ENCODE peak calls at places on chromosomes 13 and 19, in eight cellular contexts. P is stomach, C is cardiac muscle cell, J is thoracic aorta, M is left ventricle myocardium inferior, Q is heart left ventricle, I is endodermal cell, A is pancreas. B is an unnamed sample. For H3K27me3, the result is how much of the 10 kb centered on the place peaks cover.

GRCh38 chr13:30618186-30618937 is 642 bp downstream of the USPL1 start:
- DNase-seq in I (no peak), J (no peak), Q (no peak), A (peak), P (peak), M (no peak), C (peak), B (peak)

GRCh38 chr13:50714886-50715285 is 128.6 kb downstream of the DLEU7 start:
- DNase-seq in Q (no peak), A (no peak), I (no peak), C (no peak), J (no peak), P (no peak), M (no peak), B (no peak)

GRCh38 chr13:99827011-99827410 is 144.6 kb downstream of the ZIC5 start:
- DNase-seq in Q (no peak), M (no peak), I (no peak), A (no peak), J (no peak), P (no peak), C (no peak), B (no peak)

GRCh38 chr19:12785431-12786011 is 5.8 kb upstream of the JUNB start:
- DNase-seq in A (no peak), P (no peak), Q (no peak), J (no peak), I (peak), C (no peak), M (no peak), B (no peak)

GRCh38 chr13:100561599-100562204 is 26.9 kb downstream of the GGACT start:
- DNase-seq in P (no peak), Q (no peak), C (no peak), A (no peak), J (no peak), M (no peak), I (no peak), B (no peak)

GRCh38 chr13:27961227-27962085 is 7.7 kb downstream of the CDX2 start:
- DNase-seq in P (no peak), Q (no peak), J (no peak), I (peak), M (no peak), A (no peak), C (no peak), B (no peak)

GRCh38 chr13:49610176-49610575 is 18.1 kb upstream of the ARL11 start:
- DNase-seq in P (no peak), C (peak), M (no peak), A (no peak), J (no peak), Q (no peak), I (no peak), B (no peak)

GRCh38 chr13:110699148-110700145 is 6.5 kb downstream of the CARS2 start:
- DNase-seq in Q (no peak), A (peak), P (no peak), I (no peak), J (no peak), M (no peak), C (no peak), B (no peak)

GRCh38 chr13:100789968-100790367 is 115.4 kb upstream of the TMTC4 start:
- DNase-seq in P (no peak), A (no peak), C (no peak), Q (no peak), M (no peak), I (no peak), J (no peak), B (no peak)

GRCh38 chr19:1438035-1438932 is at the start of gene RPS15:
- DNase-seq in M (peak), J (peak), Q (peak), I (peak), A (peak), P (peak), C (peak), B (peak)

GRCh38 chr13:95547531-95548167 is 4.9 kb upstream of the CLDN10 start:
- DNase-seq in A (no peak), J (no peak), M (no peak), I (no peak), P (no peak), C (no peak), Q (no peak), B (no peak)

GRCh38 chr13:40558656-40559055 is 107.8 kb downstream of the FOXO1 start:
- DNase-seq in I (no peak), C (no peak), A (peak), P (no peak), Q (no peak), J (no peak), M (no peak), B (no peak)

GRCh38 chr19:55690769-55691545 is 15.9 kb downstream of the EPN1 start:
- DNase-seq in J (no peak), P (no peak), C (no peak), I (no peak), Q (peak), A (no peak), M (no peak), B (no peak)

GRCh38 chr19:52336117-52336811 is at the start of gene ZNF610:
- DNase-seq in I (peak), C (peak), M (peak), J (peak), Q (peak), A (peak), P (peak), B (peak)

GRCh38 chr19:22519152-22519551 is 97.0 kb upstream of the ZNF98 start:
- DNase-seq in J (no peak), Q (no peak), C (no peak), I (no peak), A (no peak), M (no peak), P (no peak), B (no peak)

GRCh38 chr13:98327326-98328314 is 150.6 kb upstream of the RNF113B start:
- DNase-seq in I (peak), P (no peak), Q (no peak), A (no peak), C (peak), M (no peak), J (no peak), B (no peak)

GRCh38 chr19:17404621-17405249 is 695 bp downstream of the BST2 start:
- DNase-seq in A (no peak), Q (no peak), C (no peak), P (no peak), M (no peak), J (no peak), I (no peak), B (no peak)

GRCh38 chr19:33064117-33064777 is 441 bp downstream of the RHPN2 start:
- DNase-seq in M (no peak), P (peak), Q (no peak), C (peak), I (peak), A (peak), J (no peak), B (no peak)

GRCh38 chr13:105462981-105463380 is 1072.5 kb downstream of the EFNB2 start:
- DNase-seq in Q (no peak), J (no peak), I (no peak), M (no peak), A (no peak), P (no peak), C (no peak), B (no peak)

GRCh38 chr19:55437410-55437809 is 5.7 kb downstream of the SHISA7 start:
- DNase-seq in I (peak), Q (no peak), A (no peak), J (no peak), C (peak), M (peak), P (peak), B (no peak)

GRCh38 chr13:71879129-71879535 is 12.1 kb upstream of the DACH1 start:
- DNase-seq in J (no peak), P (no peak), I (peak), C (peak), A (no peak), Q (no peak), M (no peak), B (no peak)

GRCh38 chr19:45791744-45792481 is 732 bp downstream of the DMWD start:
- DNase-seq in I (no peak), M (no peak), A (no peak), P (no peak), C (no peak), Q (no peak), J (no peak), B (no peak)

GRCh38 chr19:19597809-19598306 is 20.6 kb downstream of the PBX4 start:
- DNase-seq in J (no peak), C (no peak), Q (no peak), P (no peak), I (no peak), A (no peak), M (no peak), B (peak)

GRCh38 chr13:97224544-97225324 is 2.6 kb downstream of the MBNL2 start:
- DNase-seq in J (no peak), M (no peak), I (no peak), Q (peak), A (peak), P (peak), C (no peak), B (no peak)

GRCh38 chr13:62014299-62014698 is 598.6 kb upstream of the PCDH20 start:
- DNase-seq in Q (no peak), J (no peak), M (no peak), I (no peak), A (no peak), P (no peak), C (peak), B (no peak)

GRCh38 chr19:12947702-12948596 is 2.3 kb downstream of the RAD23A start:
- DNase-seq in A (peak), C (no peak), J (no peak), M (no peak), Q (no peak), P (peak), I (no peak), B (no peak)

GRCh38 chr19:48533770-48534169 is 18.2 kb upstream of the SULT2B1 start:
- DNase-seq in C (no peak), J (no peak), M (no peak), I (no peak), A (no peak), Q (no peak), P (no peak), B (no peak)

GRCh38 chr19:49056101-49056901 is 1.2 kb downstream of the CGB7 start:
- DNase-seq in M (peak), I (peak), J (no peak), Q (peak), P (peak), C (peak), A (peak), B (peak)

GRCh38 chr19:3507371-3508120 is 1.4 kb downstream of the FZR1 start:
- DNase-seq in A (no peak), J (no peak), M (no peak), I (peak), C (peak), Q (no peak), P (peak), B (peak)

GRCh38 chr19:6887326-6887725 is at the start of gene ADGRE1:
- DNase-seq in Q (peak), J (no peak), C (no peak), I (no peak), M (no peak), A (no peak), P (no peak), B (no peak)

GRCh38 chr19:1245468-1245867 is 2.9 kb upstream of the MIDN start:
- DNase-seq in M (no peak), J (no peak), Q (no peak), P (no peak), C (no peak), I (no peak), A (peak), B (no peak)

GRCh38 chr13:59545007-59545406 is 618.7 kb downstream of the DIAPH3 start:
- DNase-seq in J (no peak), Q (no peak), A (no peak), M (no peak), P (no peak), I (no peak), C (no peak), B (no peak)

GRCh38 chr13:59546178-59546577 is 617.5 kb downstream of the DIAPH3 start:
- DNase-seq in P (no peak), I (no peak), A (no peak), Q (no peak), M (no peak), J (no peak), C (no peak), B (no peak)

GRCh38 chr13:59542303-59542702 is 621.4 kb downstream of the DIAPH3 start:
- DNase-seq in I (no peak), P (no peak), A (no peak), C (no peak), J (no peak), M (no peak), Q (no peak), B (no peak)

GRCh38 chr13:59543418-59543817 is 620.3 kb downstream of the DIAPH3 start:
- DNase-seq in Q (no peak), I (no peak), J (no peak), C (no peak), M (no peak), P (no peak), A (no peak), B (no peak)

DNA sequence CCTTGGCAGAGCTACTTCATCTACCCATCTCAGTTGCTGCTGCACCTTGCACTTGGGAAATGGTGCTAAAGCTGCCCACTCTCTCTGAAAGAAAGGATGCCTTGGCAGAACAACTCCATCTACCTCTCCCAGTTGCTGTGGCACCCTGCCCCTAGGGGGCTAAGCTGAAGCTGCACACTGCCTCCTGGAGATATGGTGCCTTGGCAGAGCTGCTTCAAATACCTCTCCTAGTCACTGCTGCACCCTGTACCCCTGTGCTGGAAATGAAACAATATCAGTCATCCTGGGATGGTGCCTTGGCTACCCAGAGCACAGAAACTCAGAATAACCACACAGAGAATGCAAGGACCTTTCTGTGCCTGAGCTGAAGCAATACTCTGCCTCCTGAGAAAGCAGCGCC is 615.8 kb downstream of the DIAPH3 start:
- DNase-seq in C (no peak), Q (no peak), M (no peak), I (no peak), P (no peak), J (no peak), A (no peak), B (no peak)
- TF ChIP-seq CTCF in C (no peak), Q (no peak), M (no peak), I (peak), P (no peak), J (no peak), A (no peak), B (no peak)

DNA sequence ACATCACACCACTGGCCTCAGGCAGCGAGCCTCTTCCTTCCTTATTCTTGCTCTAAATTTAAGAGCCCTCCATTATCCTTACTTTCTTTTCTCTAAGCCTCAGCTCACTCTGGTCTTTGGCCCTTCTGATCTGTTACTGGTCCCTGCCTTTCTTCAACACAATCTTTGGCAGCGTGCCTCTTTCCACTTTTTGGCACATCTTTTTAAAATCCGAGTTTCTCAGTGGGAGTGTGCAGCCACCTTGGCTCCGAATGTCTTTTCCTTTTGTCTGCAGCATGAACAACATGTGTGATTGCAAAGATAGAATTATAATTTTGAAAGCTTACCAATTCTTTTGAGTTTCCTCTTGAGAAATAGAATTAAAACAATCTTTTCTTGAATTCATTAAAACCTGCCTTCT is 98.9 kb downstream of the FAM216B start:
- DNase-seq in C (no peak), A (no peak), Q (peak), M (no peak), I (no peak), J (no peak), P (no peak), B (no peak)
- H3K27ac ChIP-seq in C (no peak), A (no peak), Q (no peak), M (no peak), I (no peak), J (no peak), P (no peak), B (no peak)

DNA sequence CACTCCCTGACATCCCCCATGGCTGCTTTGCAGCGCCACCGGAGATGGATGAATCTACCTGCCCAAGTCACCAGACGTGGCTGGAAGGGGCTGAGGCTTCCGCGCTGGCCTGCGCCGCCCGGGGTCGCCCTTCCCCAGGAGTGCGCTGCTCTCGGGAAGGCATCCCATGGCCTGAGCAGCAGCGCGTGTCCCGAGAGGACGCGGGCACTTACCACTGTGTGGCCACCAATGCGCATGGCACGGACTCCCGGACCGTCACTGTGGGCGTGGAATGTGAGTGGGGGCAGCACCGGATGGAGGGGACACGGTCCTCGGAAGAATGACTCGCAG is 4.6 kb downstream of the ICAM5 start:
- DNase-seq in J (no peak), P (no peak), M (no peak), A (no peak), Q (no peak), I (peak), C (no peak), B (no peak)
- H3K27me3 ChIP-seq in J (under half), P (under half), M (half or more), A (under half), Q (half or more), I (half or more), C (half or more), B (half or more)

GRCh38 chr19:30406220-30406944 is 34.2 kb downstream of the ZNF536 start:
- DNase-seq in P (no peak), C (peak), M (peak), I (peak), J (no peak), A (no peak), Q (peak), B (no peak)
- TF ChIP-seq CTCF in P (no peak), C (no peak), M (peak), I (peak), J (no peak), A (peak), Q (peak), B (no peak)

B was measured in CD4-positive, alpha-beta T cell.